ENCODE peak calls at places on chromosomes 16 and 17, in eight cellular contexts. One of them, this sample, is unnamed.

GRCh38 chr17:39668141-39668924 is at the start of gene PNMT:
- DNase-seq in transverse colon: peak
- DNase-seq in heart right ventricle: peak
- DNase-seq in MM.1S: peak
- DNase-seq in breast epithelium: peak
- DNase-seq in heart left ventricle: peak
- DNase-seq in tibial artery: peak
- DNase-seq in A549: peak
- DNase-seq in this sample: peak

GRCh38 chr16:27237229-27238015 is 31.1 kb downstream of the NSMCE1 start:
- DNase-seq in MM.1S: no peak
- DNase-seq in A549: no peak
- DNase-seq in breast epithelium: peak
- DNase-seq in transverse colon: no peak
- DNase-seq in tibial artery: peak
- DNase-seq in heart right ventricle: no peak
- DNase-seq in heart left ventricle: no peak
- DNase-seq in this sample: peak

GRCh38 chr16:20925780-20926179 is 25.2 kb downstream of the LYRM1 start:
- DNase-seq in transverse colon: no peak
- DNase-seq in MM.1S: no peak
- DNase-seq in breast epithelium: no peak
- DNase-seq in heart left ventricle: no peak
- DNase-seq in tibial artery: no peak
- DNase-seq in A549: no peak
- DNase-seq in heart right ventricle: no peak
- DNase-seq in this sample: no peak

GRCh38 chr17:61848896-61849295 is 14.4 kb downstream of the BRIP1 start:
- DNase-seq in breast epithelium: no peak
- DNase-seq in tibial artery: no peak
- DNase-seq in A549: no peak
- DNase-seq in transverse colon: no peak
- DNase-seq in MM.1S: no peak
- DNase-seq in heart right ventricle: no peak
- DNase-seq in heart left ventricle: no peak
- DNase-seq in this sample: no peak

GRCh38 chr17:33267279-33267790 is 25.8 kb downstream of the ASIC2 start:
- DNase-seq in A549: peak
- DNase-seq in transverse colon: no peak
- DNase-seq in heart left ventricle: no peak
- DNase-seq in breast epithelium: no peak
- DNase-seq in tibial artery: no peak
- DNase-seq in heart right ventricle: no peak
- DNase-seq in MM.1S: no peak
- DNase-seq in this sample: no peak

GRCh38 chr17:57236686-57237299 is 19.5 kb upstream of the MSI2 start:
- DNase-seq in heart right ventricle: no peak
- DNase-seq in heart left ventricle: no peak
- DNase-seq in A549: no peak
- DNase-seq in breast epithelium: no peak
- DNase-seq in tibial artery: no peak
- DNase-seq in transverse colon: no peak
- DNase-seq in MM.1S: no peak
- DNase-seq in this sample: no peak

GRCh38 chr17:1491406-1492248 is 859 bp downstream of the MYO1C start:
- DNase-seq in tibial artery: peak
- DNase-seq in breast epithelium: peak
- DNase-seq in MM.1S: peak
- DNase-seq in transverse colon: peak
- DNase-seq in heart right ventricle: peak
- DNase-seq in A549: no peak
- DNase-seq in heart left ventricle: peak
- DNase-seq in this sample: peak

GRCh38 chr16:55207679-55208294 is 116.2 kb upstream of the IRX6 start:
- DNase-seq in heart left ventricle: no peak
- DNase-seq in breast epithelium: no peak
- DNase-seq in heart right ventricle: no peak
- DNase-seq in tibial artery: no peak
- DNase-seq in A549: no peak
- DNase-seq in transverse colon: no peak
- DNase-seq in MM.1S: no peak
- DNase-seq in this sample: no peak

GRCh38 chr17:77476920-77477805 is 336.4 kb downstream of the SEC14L1 start:
- DNase-seq in A549: no peak
- DNase-seq in breast epithelium: peak
- DNase-seq in transverse colon: peak
- DNase-seq in heart left ventricle: peak
- DNase-seq in heart right ventricle: peak
- DNase-seq in MM.1S: peak
- DNase-seq in tibial artery: peak
- DNase-seq in this sample: no peak

GRCh38 chr16:49058382-49058781 is 223.3 kb downstream of the CBLN1 start:
- DNase-seq in transverse colon: no peak
- DNase-seq in A549: no peak
- DNase-seq in MM.1S: no peak
- DNase-seq in heart right ventricle: no peak
- DNase-seq in heart left ventricle: no peak
- DNase-seq in tibial artery: no peak
- DNase-seq in breast epithelium: no peak
- DNase-seq in this sample: no peak

GRCh38 chr16:23356941-23357340 is 54.8 kb downstream of the SCNN1B start:
- DNase-seq in breast epithelium: no peak
- DNase-seq in heart left ventricle: no peak
- DNase-seq in heart right ventricle: no peak
- DNase-seq in MM.1S: no peak
- DNase-seq in A549: no peak
- DNase-seq in transverse colon: no peak
- DNase-seq in tibial artery: peak
- DNase-seq in this sample: no peak

DNA sequence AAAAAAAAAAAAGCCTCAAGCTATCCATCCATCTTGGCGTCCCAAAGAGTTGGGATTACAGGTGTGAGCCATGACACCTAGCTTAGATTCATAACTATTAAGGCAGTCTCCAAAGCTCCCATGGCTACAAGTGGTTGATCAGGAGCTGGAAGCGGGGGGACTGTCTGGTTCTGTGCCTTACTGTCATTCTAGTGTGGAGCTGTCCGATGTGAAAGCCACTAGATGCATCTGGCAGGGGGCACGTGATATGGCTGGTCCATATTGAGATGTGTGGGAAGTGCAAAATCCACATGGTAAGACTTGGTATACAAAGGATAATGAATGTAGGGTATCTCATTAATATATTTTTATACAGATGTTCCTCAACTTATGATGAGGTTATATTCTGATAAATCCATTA is 38.7 kb downstream of the KPNA2 start:
- DNase-seq in heart left ventricle: no peak
- DNase-seq in transverse colon: no peak
- DNase-seq in heart right ventricle: no peak
- DNase-seq in breast epithelium: no peak
- DNase-seq in tibial artery: peak
- DNase-seq in MM.1S: no peak
- DNase-seq in A549: no peak
- DNase-seq in this sample: no peak
- H3K4me3 ChIP-seq in heart left ventricle: no peak
- H3K4me3 ChIP-seq in transverse colon: no peak
- H3K4me3 ChIP-seq in heart right ventricle: no peak
- H3K4me3 ChIP-seq in breast epithelium: no peak
- H3K4me3 ChIP-seq in tibial artery: no peak
- H3K4me3 ChIP-seq in MM.1S: no peak
- H3K4me3 ChIP-seq in A549: no peak
- H3K4me3 ChIP-seq in this sample: no peak

GRCh38 chr17:58525239-58525638 is 10.8 kb upstream of the MTMR4 start:
- DNase-seq in heart right ventricle: peak
- DNase-seq in MM.1S: no peak
- DNase-seq in transverse colon: peak
- DNase-seq in tibial artery: peak
- DNase-seq in heart left ventricle: peak
- DNase-seq in breast epithelium: peak
- DNase-seq in A549: no peak
- DNase-seq in this sample: no peak
- H3K27ac ChIP-seq in heart right ventricle: peak
- H3K27ac ChIP-seq in MM.1S: no peak
- H3K27ac ChIP-seq in transverse colon: peak
- H3K27ac ChIP-seq in tibial artery: peak
- H3K27ac ChIP-seq in heart left ventricle: peak
- H3K27ac ChIP-seq in breast epithelium: peak
- H3K27ac ChIP-seq in A549: peak
- H3K27ac ChIP-seq in this sample: no peak

DNA sequence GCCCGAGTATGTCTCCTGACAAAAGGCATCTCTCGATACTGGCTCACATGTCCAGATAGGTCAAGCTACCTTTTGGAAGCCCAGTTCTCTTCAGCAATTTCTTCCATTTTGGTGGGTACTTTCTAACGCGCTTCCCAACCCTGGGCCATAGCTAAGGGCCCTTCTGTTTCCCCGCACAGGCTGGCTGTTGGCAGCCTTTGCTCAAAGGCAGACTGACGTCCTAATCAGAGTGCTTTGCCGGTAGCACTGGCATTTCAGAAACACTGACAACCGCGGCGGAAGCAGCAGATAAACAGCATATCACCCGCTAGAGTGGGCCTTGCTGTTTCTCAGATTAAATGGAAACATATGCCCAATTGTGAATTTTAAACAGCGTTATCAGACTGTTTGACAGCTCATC is 49.3 kb upstream of the MPHOSPH6 start:
- DNase-seq in breast epithelium: no peak
- DNase-seq in heart left ventricle: peak
- DNase-seq in A549: no peak
- DNase-seq in transverse colon: no peak
- DNase-seq in tibial artery: no peak
- DNase-seq in MM.1S: no peak
- DNase-seq in heart right ventricle: no peak
- DNase-seq in this sample: no peak
- H3K4me3 ChIP-seq in breast epithelium: no peak
- H3K4me3 ChIP-seq in heart left ventricle: no peak
- H3K4me3 ChIP-seq in A549: no peak
- H3K4me3 ChIP-seq in transverse colon: no peak
- H3K4me3 ChIP-seq in tibial artery: no peak
- H3K4me3 ChIP-seq in MM.1S: no peak
- H3K4me3 ChIP-seq in heart right ventricle: no peak
- H3K4me3 ChIP-seq in this sample: no peak

DNA sequence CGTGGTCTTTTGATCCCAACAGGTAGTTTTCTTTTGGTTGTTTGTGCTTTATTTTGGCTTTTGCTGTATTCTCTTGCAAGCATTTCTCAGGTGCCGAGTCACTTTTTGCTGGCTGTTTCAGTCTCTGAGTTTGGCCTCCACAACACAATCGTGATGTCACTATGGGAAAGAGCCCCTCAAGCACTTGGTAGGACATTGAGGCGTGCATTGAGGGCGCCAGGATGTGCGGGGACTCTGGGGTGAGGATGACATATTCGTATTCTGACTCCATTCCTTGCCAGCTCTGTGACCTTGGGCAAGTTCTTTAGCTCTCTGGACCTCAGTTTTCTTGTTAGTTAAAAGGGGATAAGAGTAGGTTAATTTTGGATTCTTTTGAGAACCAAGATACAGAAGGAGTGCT is 13.0 kb downstream of the KSR1 start:
- DNase-seq in MM.1S: no peak
- DNase-seq in heart right ventricle: no peak
- DNase-seq in A549: no peak
- DNase-seq in transverse colon: no peak
- DNase-seq in breast epithelium: no peak
- DNase-seq in heart left ventricle: no peak
- DNase-seq in tibial artery: no peak
- DNase-seq in this sample: no peak
- H3K27ac ChIP-seq in MM.1S: no peak
- H3K27ac ChIP-seq in heart right ventricle: no peak
- H3K27ac ChIP-seq in A549: no peak
- H3K27ac ChIP-seq in transverse colon: no peak
- H3K27ac ChIP-seq in breast epithelium: no peak
- H3K27ac ChIP-seq in heart left ventricle: no peak
- H3K27ac ChIP-seq in tibial artery: no peak
- H3K27ac ChIP-seq in this sample: peak

GRCh38 chr16:31179153-31179746 is 689 bp upstream of the FUS start:
- DNase-seq in breast epithelium: peak
- DNase-seq in tibial artery: no peak
- DNase-seq in transverse colon: no peak
- DNase-seq in heart right ventricle: peak
- DNase-seq in MM.1S: no peak
- DNase-seq in heart left ventricle: no peak
- DNase-seq in A549: no peak
- DNase-seq in this sample: no peak

GRCh38 chr16:31181102-31181830 is 1.3 kb downstream of the FUS start:
- DNase-seq in MM.1S: no peak
- DNase-seq in breast epithelium: peak
- DNase-seq in tibial artery: peak
- DNase-seq in heart right ventricle: peak
- DNase-seq in transverse colon: peak
- DNase-seq in heart left ventricle: peak
- DNase-seq in A549: no peak
- DNase-seq in this sample: peak

GRCh38 chr16:31182391-31182790 is 2.5 kb downstream of the FUS start:
- DNase-seq in breast epithelium: no peak
- DNase-seq in heart left ventricle: no peak
- DNase-seq in MM.1S: no peak
- DNase-seq in tibial artery: no peak
- DNase-seq in transverse colon: no peak
- DNase-seq in heart right ventricle: no peak
- DNase-seq in A549: no peak
- DNase-seq in this sample: no peak

GRCh38 chr16:31177136-31177535 is 2.8 kb upstream of the FUS start:
- DNase-seq in heart left ventricle: no peak
- DNase-seq in A549: no peak
- DNase-seq in tibial artery: no peak
- DNase-seq in breast epithelium: no peak
- DNase-seq in heart right ventricle: no peak
- DNase-seq in MM.1S: no peak
- DNase-seq in transverse colon: no peak
- DNase-seq in this sample: peak

DNA sequence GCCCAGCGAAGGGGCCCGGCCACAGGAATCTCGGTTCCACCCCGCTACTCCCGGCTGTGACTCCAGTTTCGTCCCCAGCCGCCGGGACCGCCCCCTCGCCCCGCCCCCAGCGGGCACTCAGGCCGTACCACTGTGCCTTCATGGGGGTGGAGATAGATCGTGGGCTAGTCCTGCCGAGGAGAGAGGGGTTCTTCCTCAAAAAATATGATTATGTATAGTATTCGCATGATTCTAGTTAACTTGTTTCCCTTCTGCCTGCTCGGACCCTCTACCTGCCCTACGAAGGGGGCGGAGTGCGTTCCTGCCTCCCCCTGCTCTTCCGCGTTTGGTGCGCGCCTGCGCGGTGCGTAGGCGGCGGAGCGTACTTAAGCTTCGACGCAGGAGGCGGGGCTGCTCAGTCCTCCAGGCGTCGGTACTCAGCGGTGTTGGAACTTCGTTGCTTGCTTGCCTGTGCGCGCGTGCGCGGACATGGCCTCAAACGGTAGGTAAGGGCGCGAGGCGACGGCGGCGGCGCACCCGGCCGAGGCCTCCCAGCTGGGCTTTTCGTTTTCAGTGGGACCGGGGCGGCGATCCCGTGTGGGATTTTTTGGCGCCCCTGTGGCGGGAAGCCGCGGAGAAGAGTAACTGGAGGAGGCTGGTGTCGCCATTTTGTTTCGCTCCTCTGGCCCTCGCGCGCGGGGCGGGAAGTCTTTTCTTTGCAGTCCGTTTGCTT is at the start of gene FUS:
- DNase-seq in heart left ventricle: peak
- DNase-seq in A549: peak
- DNase-seq in MM.1S: peak
- DNase-seq in tibial artery: peak
- DNase-seq in transverse colon: peak
- DNase-seq in breast epithelium: peak
- DNase-seq in heart right ventricle: peak
- DNase-seq in this sample: peak
- H3K4me3 ChIP-seq in heart left ventricle: peak
- H3K4me3 ChIP-seq in A549: peak
- H3K4me3 ChIP-seq in MM.1S: peak
- H3K4me3 ChIP-seq in tibial artery: peak
- H3K4me3 ChIP-seq in transverse colon: peak
- H3K4me3 ChIP-seq in breast epithelium: peak
- H3K4me3 ChIP-seq in heart right ventricle: peak
- H3K4me3 ChIP-seq in this sample: peak